ENCODE peak calls at places on chromosomes 3 and 15, in ten cellular contexts. One of them, this sample, is unnamed.

GRCh38 chr3:94009612-94010011 is 18.8 kb downstream of the STX19 start:
- DNase-seq in K562: no peak
- DNase-seq in upper lobe of right lung: no peak
- DNase-seq in psoas muscle: no peak
- DNase-seq in osteoblast: no peak
- DNase-seq in uterus: no peak
- DNase-seq in body of pancreas: no peak
- DNase-seq in cardiac muscle cell: no peak
- DNase-seq in H1: no peak
- DNase-seq in Panc1: no peak
- DNase-seq in this sample: no peak

GRCh38 chr15:35697549-35698299 is 151.8 kb upstream of the DPH6 start:
- DNase-seq in K562: no peak
- DNase-seq in upper lobe of right lung: no peak
- DNase-seq in psoas muscle: no peak
- DNase-seq in osteoblast: no peak
- DNase-seq in uterus: peak
- DNase-seq in body of pancreas: peak
- DNase-seq in cardiac muscle cell: peak
- DNase-seq in H1: no peak
- DNase-seq in Panc1: no peak
- DNase-seq in this sample: no peak

GRCh38 chr3:126654571-126655393 is at the start of gene TXNRD3:
- DNase-seq in K562: peak
- DNase-seq in upper lobe of right lung: peak
- DNase-seq in psoas muscle: peak
- DNase-seq in osteoblast: peak
- DNase-seq in uterus: peak
- DNase-seq in body of pancreas: peak
- DNase-seq in cardiac muscle cell: peak
- DNase-seq in H1: peak
- DNase-seq in Panc1: no peak
- DNase-seq in this sample: peak

GRCh38 chr3:183437696-183438564 is 9.5 kb upstream of the MCF2L2 start:
- DNase-seq in K562: no peak
- DNase-seq in upper lobe of right lung: no peak
- DNase-seq in psoas muscle: no peak
- DNase-seq in osteoblast: no peak
- DNase-seq in uterus: no peak
- DNase-seq in body of pancreas: no peak
- DNase-seq in cardiac muscle cell: no peak
- DNase-seq in H1: no peak
- DNase-seq in Panc1: no peak
- DNase-seq in this sample: no peak

GRCh38 chr15:74844319-74845207 is 1.6 kb upstream of the ULK3 start:
- DNase-seq in K562: no peak
- DNase-seq in upper lobe of right lung: no peak
- DNase-seq in psoas muscle: no peak
- DNase-seq in osteoblast: peak
- DNase-seq in uterus: no peak
- DNase-seq in body of pancreas: no peak
- DNase-seq in cardiac muscle cell: no peak
- DNase-seq in H1: no peak
- DNase-seq in Panc1: no peak
- DNase-seq in this sample: peak

GRCh38 chr3:130601662-130602061 is 84.7 kb downstream of the COL6A6 start:
- DNase-seq in K562: no peak
- DNase-seq in upper lobe of right lung: no peak
- DNase-seq in psoas muscle: no peak
- DNase-seq in osteoblast: no peak
- DNase-seq in uterus: no peak
- DNase-seq in body of pancreas: no peak
- DNase-seq in cardiac muscle cell: no peak
- DNase-seq in H1: no peak
- DNase-seq in Panc1: no peak
- DNase-seq in this sample: no peak

GRCh38 chr3:108406661-108407206 is 103.7 kb downstream of the MYH15 start:
- DNase-seq in K562: peak
- DNase-seq in upper lobe of right lung: no peak
- DNase-seq in psoas muscle: no peak
- DNase-seq in osteoblast: peak
- DNase-seq in uterus: no peak
- DNase-seq in body of pancreas: peak
- DNase-seq in cardiac muscle cell: peak
- DNase-seq in H1: no peak
- DNase-seq in Panc1: peak
- DNase-seq in this sample: no peak

GRCh38 chr3:126358038-126358815 is 1.0 kb upstream of the KLF15 start:
- DNase-seq in K562: no peak
- DNase-seq in upper lobe of right lung: peak
- DNase-seq in psoas muscle: peak
- DNase-seq in osteoblast: peak
- DNase-seq in uterus: peak
- DNase-seq in body of pancreas: peak
- DNase-seq in cardiac muscle cell: peak
- DNase-seq in H1: peak
- DNase-seq in Panc1: no peak
- DNase-seq in this sample: peak

GRCh38 chr3:186121271-186121670 is 12.4 kb upstream of the ETV5 start:
- DNase-seq in K562: no peak
- DNase-seq in upper lobe of right lung: no peak
- DNase-seq in psoas muscle: no peak
- DNase-seq in osteoblast: no peak
- DNase-seq in uterus: no peak
- DNase-seq in body of pancreas: peak
- DNase-seq in cardiac muscle cell: no peak
- DNase-seq in H1: no peak
- DNase-seq in Panc1: no peak
- DNase-seq in this sample: no peak

GRCh38 chr3:99645277-99646106 is 7.1 kb downstream of the COL8A1 start:
- DNase-seq in K562: peak
- DNase-seq in upper lobe of right lung: no peak
- DNase-seq in psoas muscle: no peak
- DNase-seq in osteoblast: no peak
- DNase-seq in uterus: no peak
- DNase-seq in body of pancreas: no peak
- DNase-seq in cardiac muscle cell: peak
- DNase-seq in H1: no peak
- DNase-seq in Panc1: peak
- DNase-seq in this sample: peak

GRCh38 chr3:178703268-178703975 is 167.2 kb downstream of the KCNMB2 start:
- DNase-seq in K562: peak
- DNase-seq in upper lobe of right lung: no peak
- DNase-seq in psoas muscle: no peak
- DNase-seq in osteoblast: no peak
- DNase-seq in uterus: no peak
- DNase-seq in body of pancreas: no peak
- DNase-seq in cardiac muscle cell: peak
- DNase-seq in H1: no peak
- DNase-seq in Panc1: peak
- DNase-seq in this sample: no peak

GRCh38 chr3:125683067-125683844 is 88.0 kb upstream of the OSBPL11 start:
- DNase-seq in K562: no peak
- DNase-seq in upper lobe of right lung: peak
- DNase-seq in psoas muscle: no peak
- DNase-seq in osteoblast: no peak
- DNase-seq in uterus: peak
- DNase-seq in body of pancreas: no peak
- DNase-seq in cardiac muscle cell: peak
- DNase-seq in H1: no peak
- DNase-seq in Panc1: no peak
- DNase-seq in this sample: peak

GRCh38 chr3:43025423-43025822 is 46.3 kb downstream of the GASK1A start:
- DNase-seq in K562: no peak
- DNase-seq in upper lobe of right lung: no peak
- DNase-seq in psoas muscle: no peak
- DNase-seq in osteoblast: no peak
- DNase-seq in uterus: no peak
- DNase-seq in body of pancreas: no peak
- DNase-seq in cardiac muscle cell: no peak
- DNase-seq in H1: no peak
- DNase-seq in Panc1: no peak
- DNase-seq in this sample: no peak
- H3K27ac ChIP-seq in K562: no peak
- H3K27ac ChIP-seq in upper lobe of right lung: no peak
- H3K27ac ChIP-seq in psoas muscle: no peak
- H3K27ac ChIP-seq in osteoblast: no peak
- H3K27ac ChIP-seq in uterus: no peak
- H3K27ac ChIP-seq in body of pancreas: no peak
- H3K27ac ChIP-seq in cardiac muscle cell: no peak
- H3K27ac ChIP-seq in H1: no peak
- H3K27ac ChIP-seq in Panc1: no peak
- H3K27ac ChIP-seq in this sample: no peak

DNA sequence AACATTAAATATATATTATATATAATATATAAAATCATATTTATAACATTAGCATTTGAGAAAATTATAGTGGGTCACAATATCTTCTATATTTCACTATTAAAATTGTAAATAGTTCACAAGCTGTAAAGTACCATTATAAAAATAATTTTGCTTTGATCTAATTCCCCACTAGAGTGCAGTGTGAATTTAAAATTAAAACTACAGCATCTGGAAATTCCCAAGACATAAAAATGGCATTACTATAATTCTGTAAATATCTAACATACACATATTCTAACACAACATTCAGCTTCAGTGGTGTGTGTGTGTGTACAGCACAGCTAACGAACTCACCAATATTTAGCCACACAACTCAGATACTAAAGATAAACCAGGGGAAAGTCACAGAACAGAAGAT is 424.9 kb upstream of the ZNF385D start:
- DNase-seq in K562: no peak
- DNase-seq in upper lobe of right lung: no peak
- DNase-seq in psoas muscle: no peak
- DNase-seq in osteoblast: no peak
- DNase-seq in uterus: no peak
- DNase-seq in body of pancreas: no peak
- DNase-seq in cardiac muscle cell: peak
- DNase-seq in H1: no peak
- DNase-seq in Panc1: peak
- DNase-seq in this sample: no peak
- TF ChIP-seq CTCF in K562: no peak
- TF ChIP-seq CTCF in upper lobe of right lung: peak
- TF ChIP-seq CTCF in psoas muscle: no peak
- TF ChIP-seq CTCF in osteoblast: no peak
- TF ChIP-seq CTCF in uterus: no peak
- TF ChIP-seq CTCF in body of pancreas: no peak
- TF ChIP-seq CTCF in cardiac muscle cell: peak
- TF ChIP-seq CTCF in H1: no peak
- TF ChIP-seq CTCF in Panc1: no peak
- TF ChIP-seq CTCF in this sample: no peak

GRCh38 chr3:172204716-172205115 is 165.3 kb downstream of the FNDC3B start:
- DNase-seq in K562: no peak
- DNase-seq in upper lobe of right lung: no peak
- DNase-seq in psoas muscle: no peak
- DNase-seq in osteoblast: no peak
- DNase-seq in uterus: no peak
- DNase-seq in body of pancreas: no peak
- DNase-seq in cardiac muscle cell: no peak
- DNase-seq in H1: no peak
- DNase-seq in Panc1: no peak
- DNase-seq in this sample: no peak

GRCh38 chr3:172201990-172202318 is 162.6 kb downstream of the FNDC3B start:
- DNase-seq in K562: no peak
- DNase-seq in upper lobe of right lung: no peak
- DNase-seq in psoas muscle: no peak
- DNase-seq in osteoblast: peak
- DNase-seq in uterus: peak
- DNase-seq in body of pancreas: no peak
- DNase-seq in cardiac muscle cell: peak
- DNase-seq in H1: no peak
- DNase-seq in Panc1: no peak
- DNase-seq in this sample: no peak

GRCh38 chr3:172201136-172201989 is 162.0 kb downstream of the FNDC3B start:
- DNase-seq in K562: peak
- DNase-seq in upper lobe of right lung: peak
- DNase-seq in psoas muscle: peak
- DNase-seq in osteoblast: peak
- DNase-seq in uterus: peak
- DNase-seq in body of pancreas: peak
- DNase-seq in cardiac muscle cell: peak
- DNase-seq in H1: no peak
- DNase-seq in Panc1: no peak
- DNase-seq in this sample: no peak

GRCh38 chr3:172203522-172204258 is 164.3 kb downstream of the FNDC3B start:
- DNase-seq in K562: no peak
- DNase-seq in upper lobe of right lung: no peak
- DNase-seq in psoas muscle: no peak
- DNase-seq in osteoblast: peak
- DNase-seq in uterus: no peak
- DNase-seq in body of pancreas: peak
- DNase-seq in cardiac muscle cell: peak
- DNase-seq in H1: no peak
- DNase-seq in Panc1: no peak
- DNase-seq in this sample: no peak

GRCh38 chr3:172202797-172203196 is 163.4 kb downstream of the FNDC3B start:
- DNase-seq in K562: no peak
- DNase-seq in upper lobe of right lung: no peak
- DNase-seq in psoas muscle: no peak
- DNase-seq in osteoblast: no peak
- DNase-seq in uterus: no peak
- DNase-seq in body of pancreas: no peak
- DNase-seq in cardiac muscle cell: no peak
- DNase-seq in H1: no peak
- DNase-seq in Panc1: no peak
- DNase-seq in this sample: no peak
- H3K27ac ChIP-seq in K562: no peak
- H3K27ac ChIP-seq in upper lobe of right lung: no peak
- H3K27ac ChIP-seq in psoas muscle: peak
- H3K27ac ChIP-seq in osteoblast: peak
- H3K27ac ChIP-seq in uterus: peak
- H3K27ac ChIP-seq in body of pancreas: peak
- H3K27ac ChIP-seq in cardiac muscle cell: no peak
- H3K27ac ChIP-seq in H1: no peak
- H3K27ac ChIP-seq in Panc1: peak
- H3K27ac ChIP-seq in this sample: no peak

DNA sequence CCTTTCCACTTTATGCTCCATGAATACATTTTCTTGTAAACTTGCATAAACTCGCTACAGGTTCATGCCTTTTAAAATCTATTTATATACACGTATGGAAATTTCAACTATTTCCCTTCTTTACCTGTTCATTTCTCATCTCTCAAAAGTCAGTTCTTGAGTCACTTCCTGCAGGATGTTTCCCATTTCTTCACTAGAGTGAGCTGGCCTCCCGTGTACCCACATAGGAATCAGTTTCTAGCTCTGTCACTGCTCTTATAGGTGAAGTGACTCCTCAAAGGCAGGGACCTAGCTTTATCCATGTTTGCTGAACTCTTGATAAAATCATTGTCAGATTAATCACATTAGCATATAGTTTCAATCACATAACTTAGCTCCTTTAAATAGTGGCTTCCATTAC is 259.7 kb downstream of the EPHA3 start:
- DNase-seq in K562: no peak
- DNase-seq in upper lobe of right lung: no peak
- DNase-seq in psoas muscle: no peak
- DNase-seq in osteoblast: no peak
- DNase-seq in uterus: no peak
- DNase-seq in body of pancreas: no peak
- DNase-seq in cardiac muscle cell: no peak
- DNase-seq in H1: no peak
- DNase-seq in Panc1: no peak
- DNase-seq in this sample: no peak
- TF ChIP-seq CTCF in K562: no peak
- TF ChIP-seq CTCF in upper lobe of right lung: no peak
- TF ChIP-seq CTCF in psoas muscle: no peak
- TF ChIP-seq CTCF in osteoblast: no peak
- TF ChIP-seq CTCF in uterus: no peak
- TF ChIP-seq CTCF in body of pancreas: no peak
- TF ChIP-seq CTCF in cardiac muscle cell: no peak
- TF ChIP-seq CTCF in H1: no peak
- TF ChIP-seq CTCF in Panc1: no peak
- TF ChIP-seq CTCF in this sample: no peak